ENCODE peak calls at places on chromosomes 13 and 19, in four cellular contexts. M is endothelial cell, L is mesendoderm, R is brain microvascular endothelial cell. Y is an unnamed sample.

GRCh38 chr19:46915386-46915785 is 54.6 kb downstream of the ARHGAP35 start:
- DNase-seq in M (no peak), L (no peak), R (no peak), Y (no peak)

GRCh38 chr19:29769997-29770396 is 41.8 kb upstream of the CCNE1 start:
- DNase-seq in M (no peak), L (no peak), R (no peak), Y (no peak)

GRCh38 chr19:50417138-50417849 is 1.4 kb upstream of the SPIB start:
- DNase-seq in M (no peak), L (no peak), R (no peak), Y (no peak)

GRCh38 chr19:44604241-44604640 is 9.1 kb upstream of the IGSF23 start:
- DNase-seq in M (no peak), L (no peak), R (no peak), Y (no peak)

GRCh38 chr19:44613295-44614168 is at the start of gene IGSF23:
- DNase-seq in M (no peak), L (no peak), R (no peak), Y (no peak)

GRCh38 chr13:49343255-49343654 is 95.5 kb downstream of the CDADC1 start:
- DNase-seq in M (no peak), L (no peak), R (no peak), Y (no peak)

GRCh38 chr13:39263033-39263432 is 224.8 kb downstream of the NHLRC3 start:
- DNase-seq in M (peak), L (peak), R (peak), Y (no peak)

GRCh38 chr13:58946274-58946673 is 1217.5 kb downstream of the DIAPH3 start:
- DNase-seq in M (no peak), L (no peak), R (no peak), Y (no peak)

GRCh38 chr13:59425211-59425721 is 738.5 kb downstream of the DIAPH3 start:
- DNase-seq in M (no peak), L (no peak), R (peak), Y (peak)

GRCh38 chr13:48653074-48654054 is at the start of gene CYSLTR2:
- DNase-seq in M (no peak), L (peak), R (peak), Y (no peak)

GRCh38 chr13:29918845-29919244 is 68.4 kb upstream of the UBL3 start:
- DNase-seq in M (no peak), L (no peak), R (peak), Y (no peak)

GRCh38 chr19:56106397-56106849 is 14.7 kb downstream of the ZNF787 start:
- DNase-seq in M (no peak), L (no peak), R (no peak), Y (no peak)

GRCh38 chr13:42832341-42833153 is 51.2 kb downstream of the FAM216B start:
- DNase-seq in M (no peak), L (no peak), R (peak), Y (no peak)

GRCh38 chr13:65555973-65556372 is 1674.2 kb downstream of the PCDH9 start:
- DNase-seq in M (no peak), L (no peak), R (no peak), Y (no peak)

GRCh38 chr13:102724923-102725322 is 30.1 kb upstream of the METTL21C start:
- DNase-seq in M (no peak), L (peak), R (peak), Y (no peak)

GRCh38 chr13:39016087-39016486 is 21.8 kb downstream of the PROSER1 start:
- DNase-seq in M (no peak), L (no peak), R (no peak), Y (no peak)

GRCh38 chr19:18265611-18265981 is 8.7 kb downstream of the IQCN start:
- DNase-seq in M (no peak), L (no peak), R (no peak), Y (no peak)

Y was measured in AG04450.